ENCODE peak calls at places on chromosomes 13 and 19, in seven cellular contexts. V, E, K, O, H, Y and B are unnamed samples.

GRCh38 chr13:98466634-98467236 is 110.2 kb downstream of the STK24 start:
- DNase-seq in V (no peak), E (no peak), K (peak; percentile 64), O (peak; percentile 21), H (peak; percentile 69), Y (peak; percentile 54), B (peak; percentile 53)

GRCh38 chr19:30318936-30319335 is 53.2 kb upstream of the ZNF536 start:
- DNase-seq in V (no peak), E (no peak), K (no peak), O (no peak), H (no peak), Y (no peak), B (no peak)

GRCh38 chr19:15769586-15769985 is 17.9 kb upstream of the OR10H5 start:
- DNase-seq in V (no peak), E (no peak), K (no peak), O (no peak), H (no peak), Y (no peak), B (peak; percentile 43)

GRCh38 chr13:97068146-97068545 is 73.9 kb upstream of the OXGR1 start:
- DNase-seq in V (no peak), E (no peak), K (no peak), O (no peak), H (no peak), Y (no peak), B (peak; percentile 63)

GRCh38 chr19:32387701-32388392 is 17.7 kb upstream of the DPY19L3 start:
- DNase-seq in V (no peak), E (peak; percentile 62), K (no peak), O (no peak), H (no peak), Y (peak; percentile 29), B (no peak)

GRCh38 chr13:42883142-42883541 is 101.8 kb downstream of the FAM216B start:
- DNase-seq in V (no peak), E (no peak), K (no peak), O (no peak), H (no peak), Y (no peak), B (no peak)

GRCh38 chr13:48853381-48854102 is 122.2 kb upstream of the FNDC3A start:
- DNase-seq in V (no peak), E (no peak), K (no peak), O (no peak), H (no peak), Y (no peak), B (no peak)

GRCh38 chr19:18762125-18763023 is 28.7 kb downstream of the COMP start:
- DNase-seq in V (peak; percentile 92), E (peak; percentile 98), K (peak; percentile 72), O (no peak), H (peak; percentile 74), Y (peak; percentile 100), B (peak; percentile 83)

GRCh38 chr13:107586216-107586615 is 629.1 kb downstream of the LIG4 start:
- DNase-seq in V (no peak), E (no peak), K (no peak), O (no peak), H (no peak), Y (no peak), B (no peak)

GRCh38 chr19:45267296-45267695 is 16.2 kb downstream of the MARK4 start:
- DNase-seq in V (no peak), E (no peak), K (no peak), O (no peak), H (no peak), Y (no peak), B (no peak)

GRCh38 chr19:36267061-36267845 is 52.3 kb downstream of the ZNF146 start:
- DNase-seq in V (no peak), E (no peak), K (no peak), O (no peak), H (no peak), Y (no peak), B (no peak)

GRCh38 chr13:31209172-31209818 is 9.5 kb downstream of the B3GLCT start:
- DNase-seq in V (no peak), E (peak; percentile 20), K (peak; percentile 88), O (no peak), H (peak; percentile 78), Y (peak; percentile 27), B (peak; percentile 99)

GRCh38 chr13:31067416-31068118 is 94.1 kb downstream of the HSPH1 start:
- DNase-seq in V (no peak), E (no peak), K (no peak), O (no peak), H (no peak), Y (no peak), B (no peak)

GRCh38 chr13:48531416-48532145 is 1.3 kb downstream of the RCBTB2 start:
- DNase-seq in V (no peak), E (peak; percentile 24), K (no peak), O (no peak), H (peak; percentile 53), Y (peak; percentile 33), B (no peak)

GRCh38 chr13:101146101-101146898 is 270.0 kb downstream of the NALCN start:
- DNase-seq in V (no peak), E (no peak), K (no peak), O (no peak), H (no peak), Y (no peak), B (no peak)

GRCh38 chr13:103517066-103517767 is 451.0 kb upstream of the SLC10A2 start:
- DNase-seq in V (no peak), E (no peak), K (no peak), O (no peak), H (no peak), Y (no peak), B (no peak)

GRCh38 chr19:43524922-43525835 is 1.8 kb downstream of the ETHE1 start:
- DNase-seq in V (peak; percentile 82), E (peak; percentile 60), K (no peak), O (no peak), H (peak; percentile 58), Y (peak; percentile 65), B (peak; percentile 34)

GRCh38 chr13:113635048-113635420 is 23.0 kb downstream of the ATP4B start:
- DNase-seq in V (peak; percentile 12), E (no peak), K (no peak), O (no peak), H (no peak), Y (no peak), B (no peak)

GRCh38 chr19:38656171-38656981 is 8.9 kb downstream of the ACTN4 start:
- DNase-seq in V (no peak), E (no peak), K (no peak), O (peak; percentile 42), H (no peak), Y (no peak), B (no peak)

GRCh38 chr19:35787227-35787799 is 11.9 kb downstream of the ARHGAP33 start:
- DNase-seq in V (no peak), E (no peak), K (no peak), O (no peak), H (no peak), Y (no peak), B (no peak)

GRCh38 chr19:43306097-43306496 is 36.8 kb upstream of the PSG9 start:
- DNase-seq in V (no peak), E (no peak), K (no peak), O (no peak), H (no peak), Y (no peak), B (no peak)

GRCh38 chr13:35727881-35728280 is 251.4 kb upstream of the MAB21L1 start:
- DNase-seq in V (no peak), E (no peak), K (no peak), O (no peak), H (no peak), Y (no peak), B (no peak)

GRCh38 chr13:41499452-41499851 is 42.1 kb downstream of the RGCC start:
- DNase-seq in V (no peak), E (no peak), K (no peak), O (no peak), H (no peak), Y (no peak), B (no peak)

GRCh38 chr13:41500501-41500900 is 43.2 kb downstream of the RGCC start:
- DNase-seq in V (no peak), E (no peak), K (no peak), O (no peak), H (no peak), Y (no peak), B (peak; percentile 46)

GRCh38 chr13:41495044-41495443 is 37.7 kb downstream of the RGCC start:
- DNase-seq in V (no peak), E (no peak), K (no peak), O (no peak), H (no peak), Y (no peak), B (no peak)

GRCh38 chr13:41496420-41497234 is 39.3 kb downstream of the RGCC start:
- DNase-seq in V (no peak), E (no peak), K (no peak), O (no peak), H (no peak), Y (no peak), B (no peak)

DNA sequence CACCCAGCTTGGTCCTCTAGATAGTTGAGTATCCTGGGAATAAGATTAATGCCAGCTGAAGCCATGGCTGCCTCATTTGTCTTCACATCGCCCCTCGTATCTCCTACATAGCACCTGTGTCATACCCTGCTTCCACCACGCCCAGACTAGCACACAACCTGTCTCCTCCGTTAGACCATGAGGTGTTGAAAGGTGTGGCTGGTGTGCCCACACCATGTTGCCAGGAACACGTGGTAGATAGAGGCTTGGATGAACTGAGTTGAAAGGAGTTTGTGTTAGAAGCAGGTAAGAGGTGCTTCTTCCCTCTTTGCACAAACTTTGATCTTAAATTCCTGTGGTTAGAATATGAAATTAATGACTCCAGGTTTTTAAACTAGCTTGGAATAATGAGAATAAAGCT is 40.1 kb downstream of the RGCC start:
- DNase-seq in V (no peak), E (no peak), K (no peak), O (no peak), H (no peak), Y (no peak), B (no peak)
- H3K9me3 ChIP-seq in V (no peaks in the 10 kb centered on the region), E (no peaks in the 10 kb centered on the region), K (no peaks in the 10 kb centered on the region), O (no peaks in the 10 kb centered on the region), H (no peaks in the 10 kb centered on the region), Y (no peaks in the 10 kb centered on the region), B (no peaks in the 10 kb centered on the region)

GRCh38 chr19:21677696-21678418 is 89.5 kb downstream of the ZNF100 start:
- DNase-seq in V (no peak), E (peak; percentile 34), K (no peak), O (no peak), H (peak; percentile 33), Y (peak; percentile 50), B (no peak)
- H3K4me3 ChIP-seq in V (no peak overlapping the region), E (no peak overlapping the region), K (no peak overlapping the region), O (no peak overlapping the region), H (peak overlapping the region; percentile 41), Y (no peak overlapping the region), B (no peak overlapping the region)

GRCh38 chr19:23054456-23054855 is 51.5 kb upstream of the ZNF728 start:
- DNase-seq in V (no peak), E (no peak), K (no peak), O (no peak), H (no peak), Y (no peak), B (no peak)
- H3K9me3 ChIP-seq in V (no peaks in the 10 kb centered on the region), E (no peaks in the 10 kb centered on the region), K (no peaks in the 10 kb centered on the region), O (peaks cover 6% of the 10 kb centered on the region), H (no peaks in the 10 kb centered on the region), Y (no peaks in the 10 kb centered on the region), B (no peaks in the 10 kb centered on the region)

DNA sequence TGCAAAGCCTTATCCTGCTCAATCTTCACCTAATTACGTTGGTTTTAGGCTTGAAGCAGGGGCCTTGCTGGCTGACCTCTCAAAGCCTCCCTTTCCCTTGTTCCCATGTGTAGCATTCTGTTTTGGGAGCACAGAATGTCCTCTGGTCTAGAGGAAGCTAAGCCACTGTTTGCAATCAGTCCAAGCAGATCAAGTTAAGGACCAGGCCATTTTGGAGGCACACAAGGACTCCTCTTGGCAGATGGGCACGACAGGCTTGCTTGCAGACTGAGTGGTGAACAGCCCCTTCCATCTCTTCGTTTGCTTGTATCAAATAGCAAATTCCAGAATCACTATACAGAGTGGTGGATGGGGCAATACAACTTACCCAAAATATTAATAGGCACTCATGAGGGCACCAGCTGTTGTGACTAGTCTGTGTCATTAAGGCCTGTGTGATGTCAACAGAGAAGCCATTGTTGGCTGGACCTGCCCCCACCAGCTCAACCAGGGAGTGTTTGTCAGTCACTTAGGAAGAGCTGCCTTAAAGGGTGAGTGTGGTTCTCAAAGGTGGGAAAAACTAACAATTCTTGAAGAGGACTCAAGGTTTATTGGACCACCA is 215.5 kb upstream of the SERP2 start:
- DNase-seq in V (no peak), E (no peak), K (no peak), O (no peak), H (no peak), Y (no peak), B (peak; percentile 14)
- H3K4me3 ChIP-seq in V (no peak overlapping the region), E (no peak overlapping the region), K (no peak overlapping the region), O (no peak overlapping the region), H (no peak overlapping the region), Y (no peak overlapping the region), B (no peak overlapping the region)